ENCODE peak calls at places on chromosomes 7 and 10, in ten cellular contexts. E is activated CD4-positive, alpha-beta T cell treated with anti-CD3 and anti-CD28 coated beads for 36 hours; Q is GM12878; H is effector memory CD8-positive, alpha-beta T cell; X is left lobe of liver; A is activated B cell treated with CpG ODN at 0.5 μM for 24 hours; I is WTC11; F is Right ventricle myocardium inferior; C is right cardiac atrium; R is activated CD8-positive, alpha-beta T cell treated with anti-CD3 and anti-CD28 coated beads, Interleukin-2, amount 10 ng/mL, durations not matched to agents 7 days and 5 days. K is an unnamed sample.
A peak's percentile ranks its signal among the peaks of the same experiment; 100 is the strongest.

GRCh38 chr10:74675527-74675926 is 150.9 kb upstream of the KAT6B start:
- ATAC-seq in A (no peak), R (no peak), E (no peak), X (no peak), I (no peak), F (no peak), Q (no peak), C (no peak), H (no peak), K (no peak)

GRCh38 chr7:1103009-1103788 is 15.3 kb downstream of the GPER1 start:
- ATAC-seq in Q (peak; percentile 79), C (peak; percentile 14), I (no peak), A (peak; percentile 46), X (peak; percentile 58), E (peak; percentile 84), F (no peak), H (peak; percentile 75), R (peak; percentile 46), K (peak; percentile 80)

GRCh38 chr7:89623018-89623672 is 531.1 kb upstream of the STEAP1 start:
- ATAC-seq in H (no peak), I (peak; percentile 91), E (peak; percentile 87), C (peak; percentile 52), A (no peak), Q (peak; percentile 93), F (peak; percentile 54), R (peak; percentile 84), X (peak; percentile 92), K (no peak)

GRCh38 chr7:114048386-114049235 is 129.8 kb upstream of the PPP1R3A start:
- ATAC-seq in R (peak; percentile 60), E (peak; percentile 43), F (no peak), A (no peak), I (peak; percentile 65), Q (peak; percentile 67), C (no peak), H (peak; percentile 70), X (peak; percentile 60), K (peak; percentile 24)

GRCh38 chr7:33771422-33771821 is 133.9 kb upstream of the BMPER start:
- ATAC-seq in I (no peak), A (no peak), X (no peak), R (no peak), Q (no peak), H (no peak), F (no peak), E (no peak), C (no peak), K (no peak)

GRCh38 chr10:59177031-59177861 is 803 bp downstream of the PHYHIPL start:
- ATAC-seq in H (no peak), A (no peak), R (no peak), F (no peak), X (peak; percentile 61), Q (peak; percentile 34), E (no peak), C (peak; percentile 74), I (peak; percentile 73), K (no peak)

GRCh38 chr7:6607651-6608051 is 7.8 kb upstream of the ZNF853 start:
- ATAC-seq in C (peak; percentile 20), X (no peak), H (no peak), Q (no peak), R (no peak), A (no peak), E (no peak), I (peak; percentile 17), F (no peak), K (peak; percentile 73)

GRCh38 chr10:7797582-7797981 is 9.6 kb downstream of the ATP5F1C start:
- ATAC-seq in Q (no peak), A (no peak), C (peak; percentile 60), R (no peak), H (no peak), E (no peak), F (peak; percentile 54), I (no peak), X (no peak), K (no peak)

GRCh38 chr10:125691160-125691981 is 8.4 kb upstream of the TEX36 start:
- ATAC-seq in X (no peak), R (no peak), C (no peak), Q (peak; percentile 83), A (no peak), E (no peak), H (no peak), F (no peak), I (no peak), K (no peak)

GRCh38 chr10:29926649-29927048 is 132.7 kb downstream of the JCAD start:
- ATAC-seq in C (no peak), X (peak; percentile 92), A (no peak), H (no peak), Q (no peak), F (no peak), I (peak; percentile 60), E (no peak), R (no peak), K (no peak)

GRCh38 chr10:114273910-114274309 is 34.9 kb downstream of the VWA2 start:
- ATAC-seq in F (no peak), Q (no peak), X (no peak), I (no peak), H (no peak), A (no peak), C (no peak), R (no peak), E (no peak), K (no peak)

GRCh38 chr7:135253851-135254815 is 20.5 kb downstream of the STRA8 start:
- ATAC-seq in H (no peak), A (no peak), Q (no peak), E (no peak), I (no peak), C (peak; percentile 93), X (peak; percentile 66), R (no peak), F (peak; percentile 89), K (no peak)

K was measured in stimulated activated memory B cell treated with anti-CD40 and anti-IgM and Interleukin-4, amounts not matched to agents 10 μg/mL and 1 μg/mL and 100 μg/mL, for 72 hours.